ENCODE peak calls at places on chromosome 4, in six cellular contexts. One of them, this sample, is unnamed.

GRCh38 chr4:184408021-184408710 is 66.2 kb downstream of the IRF2 start:
- DNase-seq in lower lobe of right lung: no peak
- DNase-seq in spleen: no peak
- DNase-seq in fibroblast of mammary gland: peak
- DNase-seq in body of pancreas: no peak
- DNase-seq in fibroblast of pulmonary artery: peak
- DNase-seq in this sample: no peak

GRCh38 chr4:176439611-176440010 is 119.8 kb downstream of the SPCS3 start:
- DNase-seq in lower lobe of right lung: no peak
- DNase-seq in spleen: no peak
- DNase-seq in fibroblast of mammary gland: no peak
- DNase-seq in body of pancreas: no peak
- DNase-seq in fibroblast of pulmonary artery: no peak
- DNase-seq in this sample: no peak

GRCh38 chr4:15006416-15007024 is 4.2 kb downstream of the CPEB2 start:
- DNase-seq in lower lobe of right lung: no peak
- DNase-seq in spleen: no peak
- DNase-seq in fibroblast of mammary gland: peak
- DNase-seq in body of pancreas: no peak
- DNase-seq in fibroblast of pulmonary artery: no peak
- DNase-seq in this sample: no peak

GRCh38 chr4:86512631-86513030 is 81.5 kb upstream of the PTPN13 start:
- DNase-seq in lower lobe of right lung: no peak
- DNase-seq in spleen: no peak
- DNase-seq in fibroblast of mammary gland: no peak
- DNase-seq in body of pancreas: no peak
- DNase-seq in fibroblast of pulmonary artery: no peak
- DNase-seq in this sample: no peak

GRCh38 chr4:69760455-69760854 is at the start of gene SULT1B1:
- DNase-seq in lower lobe of right lung: peak
- DNase-seq in spleen: peak
- DNase-seq in fibroblast of mammary gland: peak
- DNase-seq in body of pancreas: peak
- DNase-seq in fibroblast of pulmonary artery: peak
- DNase-seq in this sample: no peak

GRCh38 chr4:111689214-111689613 is 456.0 kb upstream of the FAM241A start:
- DNase-seq in lower lobe of right lung: no peak
- DNase-seq in spleen: no peak
- DNase-seq in fibroblast of mammary gland: peak
- DNase-seq in body of pancreas: peak
- DNase-seq in fibroblast of pulmonary artery: peak
- DNase-seq in this sample: no peak

GRCh38 chr4:116829187-116829586 is 256.2 kb downstream of the TRAM1L1 start:
- DNase-seq in lower lobe of right lung: no peak
- DNase-seq in spleen: no peak
- DNase-seq in fibroblast of mammary gland: no peak
- DNase-seq in body of pancreas: no peak
- DNase-seq in fibroblast of pulmonary artery: no peak
- DNase-seq in this sample: no peak

GRCh38 chr4:36385951-36386561 is 104.6 kb downstream of the DTHD1 start:
- DNase-seq in lower lobe of right lung: no peak
- DNase-seq in spleen: no peak
- DNase-seq in fibroblast of mammary gland: no peak
- DNase-seq in body of pancreas: no peak
- DNase-seq in fibroblast of pulmonary artery: no peak
- DNase-seq in this sample: no peak

GRCh38 chr4:103150677-103151076 is 47.5 kb downstream of the CENPE start:
- DNase-seq in lower lobe of right lung: no peak
- DNase-seq in spleen: no peak
- DNase-seq in fibroblast of mammary gland: peak
- DNase-seq in body of pancreas: no peak
- DNase-seq in fibroblast of pulmonary artery: peak
- DNase-seq in this sample: peak

GRCh38 chr4:169810325-169811323 is 52.9 kb upstream of the HPF1 start:
- DNase-seq in lower lobe of right lung: no peak
- DNase-seq in spleen: no peak
- DNase-seq in fibroblast of mammary gland: peak
- DNase-seq in body of pancreas: peak
- DNase-seq in fibroblast of pulmonary artery: peak
- DNase-seq in this sample: peak

GRCh38 chr4:154506253-154506652 is 14.7 kb upstream of the DCHS2 start:
- DNase-seq in lower lobe of right lung: no peak
- DNase-seq in spleen: no peak
- DNase-seq in fibroblast of mammary gland: peak
- DNase-seq in body of pancreas: no peak
- DNase-seq in fibroblast of pulmonary artery: peak
- DNase-seq in this sample: no peak

GRCh38 chr4:51835854-51836253 is 7.1 kb upstream of the DCUN1D4 start:
- DNase-seq in lower lobe of right lung: no peak
- DNase-seq in spleen: no peak
- DNase-seq in fibroblast of mammary gland: no peak
- DNase-seq in body of pancreas: no peak
- DNase-seq in fibroblast of pulmonary artery: no peak
- DNase-seq in this sample: no peak

GRCh38 chr4:93710101-93710846 is 118.3 kb upstream of the ATOH1 start:
- DNase-seq in lower lobe of right lung: no peak
- DNase-seq in spleen: no peak
- DNase-seq in fibroblast of mammary gland: no peak
- DNase-seq in body of pancreas: no peak
- DNase-seq in fibroblast of pulmonary artery: no peak
- DNase-seq in this sample: peak

GRCh38 chr4:22787753-22788389 is 95.1 kb downstream of the GBA3 start:
- DNase-seq in lower lobe of right lung: no peak
- DNase-seq in spleen: no peak
- DNase-seq in fibroblast of mammary gland: no peak
- DNase-seq in body of pancreas: no peak
- DNase-seq in fibroblast of pulmonary artery: no peak
- DNase-seq in this sample: no peak

GRCh38 chr4:85862896-85863295 is 387.9 kb downstream of the ARHGAP24 start:
- DNase-seq in lower lobe of right lung: no peak
- DNase-seq in spleen: no peak
- DNase-seq in fibroblast of mammary gland: no peak
- DNase-seq in body of pancreas: no peak
- DNase-seq in fibroblast of pulmonary artery: no peak
- DNase-seq in this sample: no peak

GRCh38 chr4:145098675-145099037 is 545 bp downstream of the ABCE1 start:
- DNase-seq in lower lobe of right lung: no peak
- DNase-seq in spleen: no peak
- DNase-seq in fibroblast of mammary gland: peak
- DNase-seq in body of pancreas: peak
- DNase-seq in fibroblast of pulmonary artery: peak
- DNase-seq in this sample: no peak

GRCh38 chr4:26850528-26850927 is 10.1 kb upstream of the STIM2 start:
- DNase-seq in lower lobe of right lung: no peak
- DNase-seq in spleen: no peak
- DNase-seq in fibroblast of mammary gland: no peak
- DNase-seq in body of pancreas: no peak
- DNase-seq in fibroblast of pulmonary artery: no peak
- DNase-seq in this sample: no peak

GRCh38 chr4:98716796-98717195 is 58.4 kb upstream of the TSPAN5 start:
- DNase-seq in lower lobe of right lung: no peak
- DNase-seq in spleen: no peak
- DNase-seq in fibroblast of mammary gland: no peak
- DNase-seq in body of pancreas: no peak
- DNase-seq in fibroblast of pulmonary artery: no peak
- DNase-seq in this sample: no peak

GRCh38 chr4:114108869-114109268 is 129.4 kb upstream of the ARSJ start:
- DNase-seq in lower lobe of right lung: no peak
- DNase-seq in spleen: no peak
- DNase-seq in fibroblast of mammary gland: peak
- DNase-seq in body of pancreas: no peak
- DNase-seq in fibroblast of pulmonary artery: peak
- DNase-seq in this sample: no peak

GRCh38 chr4:40721730-40722171 is 28.0 kb upstream of the NSUN7 start:
- DNase-seq in lower lobe of right lung: no peak
- DNase-seq in spleen: no peak
- DNase-seq in fibroblast of mammary gland: peak
- DNase-seq in body of pancreas: no peak
- DNase-seq in fibroblast of pulmonary artery: no peak
- DNase-seq in this sample: no peak

GRCh38 chr4:85942107-85942506 is 417.7 kb downstream of the MAPK10 start:
- DNase-seq in lower lobe of right lung: no peak
- DNase-seq in spleen: no peak
- DNase-seq in fibroblast of mammary gland: no peak
- DNase-seq in body of pancreas: no peak
- DNase-seq in fibroblast of pulmonary artery: no peak
- DNase-seq in this sample: no peak

GRCh38 chr4:145882594-145882993 is 56.0 kb downstream of the ZNF827 start:
- DNase-seq in lower lobe of right lung: no peak
- DNase-seq in spleen: no peak
- DNase-seq in fibroblast of mammary gland: no peak
- DNase-seq in body of pancreas: no peak
- DNase-seq in fibroblast of pulmonary artery: no peak
- DNase-seq in this sample: no peak

GRCh38 chr4:31613946-31614623 is 893.9 kb downstream of the PCDH7 start:
- DNase-seq in lower lobe of right lung: no peak
- DNase-seq in spleen: no peak
- DNase-seq in fibroblast of mammary gland: no peak
- DNase-seq in body of pancreas: no peak
- DNase-seq in fibroblast of pulmonary artery: no peak
- DNase-seq in this sample: no peak

GRCh38 chr4:4327652-4328121 is 37.6 kb downstream of the ZBTB49 start:
- DNase-seq in lower lobe of right lung: peak
- DNase-seq in spleen: peak
- DNase-seq in fibroblast of mammary gland: peak
- DNase-seq in body of pancreas: peak
- DNase-seq in fibroblast of pulmonary artery: peak
- DNase-seq in this sample: no peak

GRCh38 chr4:152981842-152982241 is 45.7 kb downstream of the FHDC1 start:
- DNase-seq in lower lobe of right lung: no peak
- DNase-seq in spleen: no peak
- DNase-seq in fibroblast of mammary gland: no peak
- DNase-seq in body of pancreas: no peak
- DNase-seq in fibroblast of pulmonary artery: no peak
- DNase-seq in this sample: no peak

GRCh38 chr4:98006814-98007412 is 136.4 kb downstream of the STPG2 start:
- DNase-seq in lower lobe of right lung: no peak
- DNase-seq in spleen: no peak
- DNase-seq in fibroblast of mammary gland: no peak
- DNase-seq in body of pancreas: no peak
- DNase-seq in fibroblast of pulmonary artery: no peak
- DNase-seq in this sample: no peak

GRCh38 chr4:80171251-80171650 is 26.1 kb upstream of the PRDM8 start:
- DNase-seq in lower lobe of right lung: no peak
- DNase-seq in spleen: no peak
- DNase-seq in fibroblast of mammary gland: peak
- DNase-seq in body of pancreas: no peak
- DNase-seq in fibroblast of pulmonary artery: peak
- DNase-seq in this sample: no peak

DNA sequence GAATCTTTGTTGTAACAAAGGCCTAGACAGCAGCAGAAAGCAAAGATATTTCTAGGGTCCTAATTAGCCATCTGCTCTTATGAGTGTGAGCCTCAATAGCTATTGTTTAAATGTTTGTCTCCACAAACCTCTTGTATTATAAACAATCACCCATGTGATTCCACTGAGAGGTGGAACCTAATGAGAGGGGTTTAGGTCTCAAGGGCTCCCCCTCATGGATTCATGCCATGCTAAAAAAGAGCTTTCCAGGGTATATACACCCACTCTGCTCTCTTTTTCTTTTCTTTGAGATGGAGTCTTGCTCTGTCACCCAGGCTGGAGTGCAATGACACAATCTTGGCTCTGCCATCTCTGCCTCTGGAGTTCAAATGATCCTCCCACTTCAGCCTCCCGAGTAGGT is 42.1 kb downstream of the TRIM61 start:
- DNase-seq in lower lobe of right lung: no peak
- DNase-seq in spleen: no peak
- DNase-seq in fibroblast of mammary gland: no peak
- DNase-seq in body of pancreas: no peak
- DNase-seq in fibroblast of pulmonary artery: no peak
- DNase-seq in this sample: no peak
- TF ChIP-seq CTCF in lower lobe of right lung: no peak
- TF ChIP-seq CTCF in spleen: no peak
- TF ChIP-seq CTCF in fibroblast of mammary gland: no peak
- TF ChIP-seq CTCF in body of pancreas: no peak
- TF ChIP-seq CTCF in fibroblast of pulmonary artery: no peak
- TF ChIP-seq CTCF in this sample: peak

DNA sequence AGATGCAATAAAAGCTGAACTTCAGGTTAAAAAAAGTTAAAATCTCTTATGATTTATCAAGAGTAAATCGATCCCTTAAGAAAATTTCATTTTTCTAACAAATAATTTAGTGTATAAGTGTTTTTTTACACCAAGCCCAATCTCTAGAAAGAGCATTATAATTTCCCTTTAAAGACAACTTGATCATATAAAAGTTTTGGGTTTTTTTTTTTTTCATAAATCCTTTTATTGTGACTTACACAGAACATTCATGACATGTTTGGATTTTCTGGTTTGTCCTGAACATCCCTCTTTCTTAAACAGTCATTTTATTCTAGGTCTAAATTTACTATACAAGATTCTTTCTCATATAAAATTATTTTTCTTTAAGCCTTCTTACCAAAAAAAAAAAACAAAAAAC is 6.5 kb downstream of the ZNF721 start:
- DNase-seq in lower lobe of right lung: no peak
- DNase-seq in spleen: no peak
- DNase-seq in fibroblast of mammary gland: no peak
- DNase-seq in body of pancreas: no peak
- DNase-seq in fibroblast of pulmonary artery: no peak
- DNase-seq in this sample: no peak
- H3K4me3 ChIP-seq in lower lobe of right lung: no peak
- H3K4me3 ChIP-seq in spleen: no peak
- H3K4me3 ChIP-seq in fibroblast of mammary gland: no peak
- H3K4me3 ChIP-seq in body of pancreas: no peak
- H3K4me3 ChIP-seq in fibroblast of pulmonary artery: no peak
- H3K4me3 ChIP-seq in this sample: no peak

GRCh38 chr4:76723373-76723772 is 174.6 kb downstream of the SOWAHB start:
- DNase-seq in lower lobe of right lung: no peak
- DNase-seq in spleen: no peak
- DNase-seq in fibroblast of mammary gland: peak
- DNase-seq in body of pancreas: no peak
- DNase-seq in fibroblast of pulmonary artery: peak
- DNase-seq in this sample: no peak
- TF ChIP-seq CTCF in lower lobe of right lung: no peak
- TF ChIP-seq CTCF in spleen: no peak
- TF ChIP-seq CTCF in fibroblast of mammary gland: peak
- TF ChIP-seq CTCF in body of pancreas: no peak
- TF ChIP-seq CTCF in fibroblast of pulmonary artery: peak
- TF ChIP-seq CTCF in this sample: peak

GRCh38 chr4:2934077-2934812 is 29.0 kb downstream of the NOP14 start:
- DNase-seq in lower lobe of right lung: peak
- DNase-seq in spleen: peak
- DNase-seq in fibroblast of mammary gland: peak
- DNase-seq in body of pancreas: peak
- DNase-seq in fibroblast of pulmonary artery: peak
- DNase-seq in this sample: no peak

GRCh38 chr4:2931765-2932560 is 31.2 kb downstream of the NOP14 start:
- DNase-seq in lower lobe of right lung: peak
- DNase-seq in spleen: peak
- DNase-seq in fibroblast of mammary gland: no peak
- DNase-seq in body of pancreas: peak
- DNase-seq in fibroblast of pulmonary artery: no peak
- DNase-seq in this sample: no peak

GRCh38 chr4:2933566-2934076 is 29.6 kb downstream of the NOP14 start:
- DNase-seq in lower lobe of right lung: no peak
- DNase-seq in spleen: no peak
- DNase-seq in fibroblast of mammary gland: no peak
- DNase-seq in body of pancreas: peak
- DNase-seq in fibroblast of pulmonary artery: no peak
- DNase-seq in this sample: no peak

GRCh38 chr4:2932561-2932950 is 30.6 kb downstream of the NOP14 start:
- DNase-seq in lower lobe of right lung: no peak
- DNase-seq in spleen: peak
- DNase-seq in fibroblast of mammary gland: no peak
- DNase-seq in body of pancreas: peak
- DNase-seq in fibroblast of pulmonary artery: no peak
- DNase-seq in this sample: no peak

GRCh38 chr4:2932951-2933565 is 30.1 kb downstream of the NOP14 start:
- DNase-seq in lower lobe of right lung: peak
- DNase-seq in spleen: no peak
- DNase-seq in fibroblast of mammary gland: no peak
- DNase-seq in body of pancreas: peak
- DNase-seq in fibroblast of pulmonary artery: no peak
- DNase-seq in this sample: no peak
- H3K4me3 ChIP-seq in lower lobe of right lung: peak
- H3K4me3 ChIP-seq in spleen: peak
- H3K4me3 ChIP-seq in fibroblast of mammary gland: peak
- H3K4me3 ChIP-seq in body of pancreas: no peak
- H3K4me3 ChIP-seq in fibroblast of pulmonary artery: peak
- H3K4me3 ChIP-seq in this sample: peak